ENCODE peak calls at places on chromosomes 1 and 21, in four cellular contexts. H is tibial nerve, X is transverse colon, Q is A549. U is an unnamed sample.

GRCh38 chr1:30525631-30525979 is 197.8 kb downstream of the MATN1 start:
- DNase-seq in H (no peak), X (no peak), Q (no peak), U (no peak)

GRCh38 chr1:152580433-152580832 is at the start of gene LCE3D:
- DNase-seq in H (no peak), X (no peak), Q (no peak), U (no peak)

GRCh38 chr21:30684506-30684905 is 34.1 kb downstream of the KRTAP21-3 start:
- DNase-seq in H (no peak), X (no peak), Q (no peak), U (no peak)

GRCh38 chr1:17167041-17167782 is 37.7 kb upstream of the PADI1 start:
- DNase-seq in H (no peak), X (no peak), Q (peak), U (no peak)

GRCh38 chr1:24765308-24765988 is 20.2 kb downstream of the CLIC4 start:
- DNase-seq in H (no peak), X (no peak), Q (no peak), U (no peak)

GRCh38 chr1:155261401-155261887 is 716 bp downstream of the SCAMP3 start:
- DNase-seq in H (no peak), X (no peak), Q (no peak), U (no peak)

GRCh38 chr1:211616231-211617031 is 37.5 kb upstream of the SLC30A1 start:
- DNase-seq in H (peak), X (no peak), Q (no peak), U (no peak)

GRCh38 chr1:22880174-22880601 is 92.5 kb downstream of the LACTBL1 start:
- DNase-seq in H (no peak), X (no peak), Q (no peak), U (no peak)

GRCh38 chr1:167819849-167820683 is 93.9 kb downstream of the ADCY10 start:
- DNase-seq in H (peak), X (peak), Q (peak), U (peak)

GRCh38 chr1:86104606-86105532 is 51.7 kb downstream of the COL24A1 start:
- DNase-seq in H (no peak), X (peak), Q (no peak), U (peak)

GRCh38 chr1:2253797-2254480 is 25.8 kb downstream of the SKI start:
- DNase-seq in H (no peak), X (no peak), Q (no peak), U (no peak)

GRCh38 chr1:2256430-2257244 is 28.5 kb downstream of the SKI start:
- DNase-seq in H (no peak), X (no peak), Q (no peak), U (no peak)

GRCh38 chr1:2255047-2255419 is 26.9 kb downstream of the SKI start:
- DNase-seq in H (no peak), X (no peak), Q (no peak), U (no peak)

GRCh38 chr1:2257245-2257627 is 29.1 kb downstream of the SKI start:
- DNase-seq in H (no peak), X (no peak), Q (no peak), U (peak)

GRCh38 chr1:2255420-2256369 is 27.6 kb downstream of the SKI start:
- DNase-seq in H (no peak), X (no peak), Q (peak), U (peak)
- TF ChIP-seq EP300 in H (no peak), X (peak), Q (no peak), U (peak)

DNA sequence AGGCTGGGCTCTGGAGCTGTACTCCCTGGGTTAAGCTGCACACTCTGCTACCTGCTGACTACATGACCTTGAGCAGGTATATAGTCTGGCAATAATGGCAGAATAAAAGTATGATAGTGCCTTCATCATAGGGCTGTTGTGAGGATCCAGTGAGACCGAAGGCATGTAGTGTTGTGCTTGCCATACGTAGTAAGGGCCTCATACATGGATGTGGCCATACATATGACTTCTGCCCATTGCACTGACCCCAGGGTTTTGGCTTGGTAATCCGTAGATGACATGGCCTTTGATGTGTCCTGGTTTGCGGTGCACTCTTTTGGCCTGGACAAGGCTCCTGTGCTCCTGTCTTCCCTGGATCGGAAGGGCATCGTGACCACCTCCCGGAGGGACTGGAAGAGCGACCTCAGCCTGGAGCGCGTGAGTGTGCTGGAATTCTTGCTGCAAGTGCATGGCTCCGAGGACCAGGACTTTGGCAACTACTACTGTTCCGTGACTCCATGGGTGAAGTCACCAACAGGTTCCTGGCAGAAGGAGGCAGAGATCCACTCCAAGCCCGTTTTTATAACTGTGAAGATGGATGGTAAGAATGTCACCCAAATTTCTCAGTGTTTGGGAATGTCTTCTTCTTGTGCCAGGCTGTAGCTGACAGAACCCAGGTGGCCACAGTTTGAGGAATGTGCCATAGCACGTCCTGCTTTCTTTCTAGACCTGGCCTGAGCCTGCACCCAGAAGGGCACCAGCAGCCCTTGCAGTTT is 17.0 kb upstream of the CD101 start:
- DNase-seq in H (no peak), X (peak), Q (no peak), U (no peak)
- TF ChIP-seq EP300 in H (no peak), X (peak), Q (no peak), U (no peak)

GRCh38 chr1:33392639-33393038 is 38.3 kb downstream of the PHC2 start:
- DNase-seq in H (no peak), X (no peak), Q (no peak), U (no peak)
- TF ChIP-seq EP300 in H (no peak), X (no peak), Q (no peak), U (no peak)

GRCh38 chr1:207823880-207824566 is 72.2 kb downstream of the CD46 start:
- DNase-seq in H (peak), X (peak), Q (peak), U (no peak)
- TF ChIP-seq EP300 in H (peak), X (no peak), Q (no peak), U (peak)

GRCh38 chr1:52725903-52726264 is 369 bp upstream of the ZYG11B start:
- DNase-seq in H (no peak), X (no peak), Q (no peak), U (no peak)

GRCh38 chr1:52727114-52727586 is 897 bp downstream of the ZYG11B start:
- DNase-seq in H (no peak), X (peak), Q (no peak), U (no peak)

GRCh38 chr1:52727956-52728656 is 1.9 kb downstream of the ZYG11B start:
- DNase-seq in H (no peak), X (no peak), Q (no peak), U (no peak)

GRCh38 chr1:52723260-52723659 is 3.0 kb upstream of the ZYG11B start:
- DNase-seq in H (no peak), X (no peak), Q (no peak), U (no peak)

GRCh38 chr1:52726265-52727113 is at the start of gene ZYG11B:
- DNase-seq in H (peak), X (peak), Q (peak), U (peak)
- TF ChIP-seq EP300 in H (no peak), X (no peak), Q (no peak), U (no peak)

GRCh38 chr1:202578001-202578500 is 132.2 kb downstream of the SYT2 start:
- DNase-seq in H (no peak), X (no peak), Q (no peak), U (no peak)
- TF ChIP-seq EP300 in H (no peak), X (no peak), Q (no peak), U (no peak)

GRCh38 chr1:204973449-204973848 is 69.6 kb upstream of the CNTN2 start:
- DNase-seq in H (no peak), X (no peak), Q (no peak), U (no peak)

GRCh38 chr1:204974326-204974725 is 68.7 kb upstream of the CNTN2 start:
- DNase-seq in H (no peak), X (no peak), Q (no peak), U (no peak)

GRCh38 chr1:204972461-204972860 is 70.6 kb upstream of the CNTN2 start:
- DNase-seq in H (no peak), X (no peak), Q (no peak), U (no peak)

GRCh38 chr1:204970897-204971296 is 72.1 kb upstream of the CNTN2 start:
- DNase-seq in H (no peak), X (no peak), Q (no peak), U (no peak)

GRCh38 chr1:204971700-204972336 is 71.2 kb upstream of the CNTN2 start:
- DNase-seq in H (no peak), X (no peak), Q (peak), U (no peak)
- TF ChIP-seq EP300 in H (no peak), X (no peak), Q (no peak), U (no peak)

DNA sequence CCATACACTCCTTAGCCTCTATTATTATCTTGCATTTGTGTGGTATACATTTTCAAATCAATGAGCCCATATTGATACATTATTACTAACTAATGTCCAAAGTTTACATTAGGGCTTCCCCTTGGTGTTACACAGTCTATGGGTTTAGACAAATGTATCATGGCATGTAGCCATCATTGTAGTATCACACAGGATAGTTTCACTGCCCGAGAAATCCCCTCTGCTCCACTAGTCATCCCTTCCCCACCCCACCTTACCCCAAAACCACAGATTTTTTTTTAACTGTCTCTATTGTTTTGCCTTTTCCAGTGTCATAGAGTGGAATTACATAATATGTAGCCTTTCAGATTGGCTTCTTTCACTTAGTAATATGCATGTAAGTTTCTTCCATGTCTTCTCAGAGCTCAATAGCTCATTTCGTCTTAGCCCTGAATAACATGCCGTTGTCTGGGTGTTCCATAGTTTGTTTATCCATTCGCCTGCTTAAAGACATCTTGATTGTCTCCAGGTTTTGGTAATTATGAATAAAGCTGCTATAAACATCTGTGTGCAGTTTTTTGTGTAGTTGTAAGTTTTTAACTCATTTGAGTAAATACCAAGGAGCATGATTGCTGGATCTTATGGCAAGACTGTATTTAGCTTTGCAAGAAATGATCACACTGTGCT is 86.4 kb upstream of the LYST start:
- DNase-seq in H (no peak), X (no peak), Q (no peak), U (no peak)
- TF ChIP-seq EP300 in H (no peak), X (no peak), Q (no peak), U (no peak)

DNA sequence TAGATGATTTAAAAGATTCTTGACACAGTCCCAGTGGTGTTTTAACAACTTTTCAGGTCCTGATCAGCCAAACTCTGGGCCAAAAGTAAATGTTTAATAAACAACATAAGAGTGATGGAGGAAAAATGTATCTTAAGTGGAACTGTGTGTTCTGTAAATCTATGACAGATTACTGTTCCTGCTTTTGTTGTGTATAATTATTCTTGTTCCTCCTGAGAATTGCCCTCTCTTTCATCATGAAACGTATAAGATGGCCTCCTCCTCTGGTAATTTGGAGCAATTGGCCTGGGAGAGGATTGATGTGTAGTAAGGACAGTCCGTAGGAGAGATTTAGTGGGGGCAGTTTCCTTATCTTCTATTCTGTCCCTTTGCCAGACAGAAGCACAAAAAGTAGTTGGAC is 34.5 kb downstream of the GALNT2 start:
- DNase-seq in H (no peak), X (no peak), Q (no peak), U (no peak)
- TF ChIP-seq EP300 in H (no peak), X (no peak), Q (no peak), U (no peak)